ENCODE peak calls at places on chromosomes 5 and 9, in eight cellular contexts. P, T, B, N, Y, A, W and L are unnamed samples.

GRCh38 chr5:15499528-15500325 is at the start of gene FBXL7:
- DNase-seq in Y (peak), B (peak), W (no peak), P (peak), T (peak), N (no peak), A (peak), L (peak)

GRCh38 chr5:107624233-107624632 is 46.5 kb downstream of the EFNA5 start:
- DNase-seq in Y (no peak), B (no peak), T (no peak), W (no peak), A (no peak), N (no peak), P (no peak), L (no peak)

GRCh38 chr9:110520120-110520701 is 59.3 kb downstream of the SVEP1 start:
- DNase-seq in T (no peak), Y (no peak), A (peak), P (no peak), W (no peak), N (no peak), B (peak), L (no peak)

GRCh38 chr5:76177974-76178373 is 94.8 kb downstream of the SV2C start:
- DNase-seq in N (no peak), Y (no peak), W (no peak), A (no peak), B (no peak), P (no peak), T (no peak), L (no peak)

GRCh38 chr5:29169851-29170250 is 2023.6 kb upstream of the CDH6 start:
- DNase-seq in B (no peak), Y (no peak), P (no peak), N (no peak), A (no peak), W (no peak), T (no peak), L (no peak)

GRCh38 chr5:138632900-138633489 is 57.8 kb upstream of the HSPA9 start:
- DNase-seq in W (peak), A (peak), P (peak), Y (peak), T (no peak), B (peak), N (no peak), L (peak)

GRCh38 chr9:130522233-130522808 is 57.1 kb upstream of the FUBP3 start:
- DNase-seq in Y (peak), A (no peak), B (no peak), N (no peak), P (no peak), W (no peak), T (no peak), L (no peak)

GRCh38 chr9:17810728-17811634 is 232.1 kb downstream of the SH3GL2 start:
- DNase-seq in N (no peak), W (no peak), A (peak), P (peak), Y (peak), T (peak), B (peak), L (peak)

GRCh38 chr5:113354056-113354455 is 80.7 kb downstream of the TSSK1B start:
- DNase-seq in A (no peak), P (no peak), B (no peak), Y (no peak), W (no peak), N (no peak), T (no peak), L (no peak)

GRCh38 chr5:65611524-65611923 is 12.6 kb downstream of the TRIM23 start:
- DNase-seq in N (no peak), B (no peak), T (no peak), P (peak), A (no peak), W (no peak), Y (no peak), L (no peak)

GRCh38 chr5:44909009-44909408 is 100.3 kb downstream of the MRPS30 start:
- DNase-seq in Y (no peak), B (no peak), P (no peak), T (no peak), N (no peak), W (no peak), A (no peak), L (no peak)

GRCh38 chr9:76759726-76760125 is 4.5 kb upstream of the PCA3 start:
- DNase-seq in T (no peak), P (no peak), N (no peak), W (no peak), A (no peak), Y (no peak), B (no peak), L (no peak)

GRCh38 chr5:16909464-16909863 is 26.6 kb downstream of the MYO10 start:
- DNase-seq in T (no peak), N (no peak), P (peak), A (peak), Y (no peak), W (no peak), B (no peak), L (no peak)

GRCh38 chr9:33198163-33198562 is 31.0 kb upstream of the B4GALT1 start:
- DNase-seq in A (peak), Y (no peak), T (no peak), W (no peak), B (peak), N (no peak), P (no peak), L (no peak)

GRCh38 chr5:111670826-111671492 is 86.0 kb downstream of the NREP start:
- DNase-seq in W (no peak), A (no peak), T (no peak), N (no peak), B (no peak), P (no peak), Y (no peak), L (no peak)

GRCh38 chr5:18068851-18069250 is 434.6 kb downstream of the TAF11L14 start:
- DNase-seq in Y (no peak), B (no peak), W (no peak), P (no peak), A (no peak), T (no peak), N (no peak), L (no peak)

GRCh38 chr9:109779711-109780452 is at the start of gene PALM2AKAP2:
- DNase-seq in W (no peak), N (no peak), T (peak), Y (peak), P (peak), A (peak), B (peak), L (peak)

GRCh38 chr5:36442796-36443195 is 141.1 kb upstream of the RANBP3L start:
- DNase-seq in T (no peak), A (peak), W (no peak), N (no peak), B (peak), P (no peak), Y (no peak), L (no peak)

GRCh38 chr9:134660407-134660806 is 18.8 kb downstream of the COL5A1 start:
- DNase-seq in T (no peak), P (peak), N (no peak), W (no peak), Y (peak), B (peak), A (no peak), L (peak)
- TF ChIP-seq CTCF in T (peak), P (peak), N (no peak), W (peak), Y (peak), B (peak), A (peak), L (peak)

GRCh38 chr5:142000709-142001484 is 11.9 kb downstream of the GNPDA1 start:
- DNase-seq in W (no peak), T (no peak), B (peak), Y (peak), A (peak), N (no peak), P (peak), L (no peak)
- TF ChIP-seq CTCF in W (peak), T (no peak), B (peak), Y (peak), A (peak), N (no peak), P (peak), L (peak)

GRCh38 chr5:154972476-154973080 is 31.7 kb downstream of the MRPL22 start:
- DNase-seq in B (peak), T (peak), W (no peak), N (no peak), A (peak), P (peak), Y (peak), L (peak)
- TF ChIP-seq CTCF in B (peak), T (peak), W (peak), N (no peak), A (peak), P (peak), Y (peak), L (peak)

DNA sequence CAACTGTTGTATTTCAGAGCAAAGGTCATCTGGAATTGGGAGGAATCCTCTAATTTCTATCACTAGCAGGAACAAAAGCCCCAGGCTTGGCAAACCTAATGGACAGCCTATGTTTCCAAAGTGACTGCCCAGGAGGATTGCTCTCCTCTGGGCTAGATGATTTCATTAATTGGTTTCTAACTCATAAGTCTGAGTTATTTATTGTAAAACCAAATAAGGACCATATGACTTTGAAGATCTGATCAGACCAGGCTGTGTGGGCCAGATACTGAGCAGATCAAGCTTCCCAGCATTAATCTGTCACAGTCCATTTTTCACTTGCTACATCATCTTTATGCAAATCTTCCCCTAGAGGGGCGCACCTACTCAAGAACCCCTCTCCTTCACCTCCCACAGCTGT is 125.2 kb downstream of the PRDM6 start:
- DNase-seq in A (no peak), N (no peak), Y (no peak), B (no peak), P (no peak), W (no peak), T (no peak), L (no peak)
- TF ChIP-seq CTCF in A (no peak), N (no peak), Y (no peak), B (no peak), P (no peak), W (no peak), T (no peak), L (no peak)

GRCh38 chr9:137463194-137463930 is 4.2 kb upstream of the NSMF start:
- DNase-seq in N (no peak), W (no peak), Y (no peak), T (no peak), A (no peak), B (no peak), P (no peak), L (no peak)

GRCh38 chr9:137460363-137461315 is 1.5 kb upstream of the NSMF start:
- DNase-seq in N (no peak), T (no peak), B (no peak), A (no peak), Y (no peak), W (no peak), P (no peak), L (no peak)

GRCh38 chr9:137462396-137463193 is 3.5 kb upstream of the NSMF start:
- DNase-seq in B (no peak), T (no peak), A (no peak), W (no peak), N (no peak), Y (no peak), P (no peak), L (no peak)

GRCh38 chr9:137461316-137461662 is 2.2 kb upstream of the NSMF start:
- DNase-seq in T (no peak), W (no peak), P (no peak), B (no peak), N (no peak), A (no peak), Y (no peak), L (no peak)

DNA sequence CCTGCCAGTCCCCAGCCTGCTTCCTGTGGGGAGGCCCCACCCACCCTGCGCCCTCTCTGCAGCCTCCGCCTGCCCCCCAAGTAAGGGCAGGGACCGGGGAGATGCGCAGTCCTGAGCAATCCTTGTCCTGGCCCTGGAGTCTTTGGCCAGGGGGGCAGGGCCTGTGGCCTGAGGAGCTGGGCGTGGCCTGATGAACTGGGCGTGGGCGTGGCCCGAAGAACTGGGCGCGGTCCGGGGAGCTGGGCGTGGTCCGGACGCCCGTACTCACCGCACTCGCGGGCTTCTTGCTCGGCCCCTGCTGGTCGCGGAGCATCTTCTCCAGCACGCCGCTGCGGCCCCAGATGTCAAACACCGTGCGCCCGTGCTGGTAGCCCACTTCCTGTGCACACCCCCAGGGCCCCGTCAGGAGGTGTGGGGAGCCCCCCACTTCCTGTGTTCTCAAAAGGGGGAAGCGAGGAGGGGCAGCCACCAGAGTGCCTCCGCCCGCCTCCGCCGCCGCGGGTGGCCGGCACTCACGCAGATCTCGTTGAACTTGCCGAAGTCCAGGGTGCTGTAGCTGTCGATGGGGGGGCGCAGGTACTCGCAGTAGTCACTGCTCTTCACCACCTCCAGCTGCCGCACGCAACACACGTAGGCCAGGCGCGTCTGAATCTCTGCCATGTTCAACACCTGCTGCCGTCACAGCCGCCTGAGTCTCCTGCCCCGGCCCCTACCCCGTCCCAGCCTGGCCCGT is 2.7 kb upstream of the NSMF start:
- DNase-seq in N (peak), W (peak), Y (peak), A (peak), B (peak), T (peak), P (peak), L (peak)
- TF ChIP-seq CTCF in N (no peak), W (peak), Y (peak), A (no peak), B (no peak), T (no peak), P (no peak), L (no peak)

GRCh38 chr5:155144956-155145355 is 131.4 kb downstream of the KIF4B start:
- DNase-seq in Y (no peak), N (no peak), T (no peak), P (no peak), B (no peak), W (no peak), A (no peak), L (no peak)

GRCh38 chr5:155148694-155149093 is 135.1 kb downstream of the KIF4B start:
- DNase-seq in N (no peak), W (no peak), B (no peak), Y (no peak), T (no peak), A (no peak), P (no peak), L (no peak)

GRCh38 chr5:155150012-155150411 is 136.5 kb downstream of the KIF4B start:
- DNase-seq in Y (no peak), B (no peak), P (no peak), W (no peak), A (no peak), N (no peak), T (no peak), L (no peak)

GRCh38 chr5:155147222-155147621 is 133.7 kb downstream of the KIF4B start:
- DNase-seq in Y (no peak), P (no peak), W (no peak), T (no peak), N (no peak), A (peak), B (peak), L (no peak)
- TF ChIP-seq CTCF in Y (no peak), P (peak), W (peak), T (peak), N (no peak), A (no peak), B (peak), L (no peak)

DNA sequence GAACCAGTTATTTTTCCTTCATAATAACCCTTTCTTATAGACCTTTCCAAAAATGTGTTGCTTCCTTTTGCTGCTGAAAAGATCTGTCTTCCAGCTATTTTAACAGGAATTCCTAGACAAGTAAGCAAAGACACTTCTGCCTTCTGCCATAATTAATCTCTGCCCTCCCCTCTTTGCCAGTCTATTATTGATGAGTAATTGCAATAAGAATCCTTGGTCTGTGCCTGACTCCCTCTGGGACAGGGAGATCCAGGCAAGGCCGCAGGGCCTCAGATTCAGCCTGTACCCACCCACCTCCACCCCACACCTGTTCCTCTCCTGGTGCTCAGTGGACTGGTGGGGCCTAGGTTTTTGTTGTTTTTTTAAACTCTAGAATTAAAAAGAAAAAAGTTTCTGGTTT is 8.3 kb downstream of the FOXD1 start:
- DNase-seq in W (no peak), Y (no peak), N (no peak), B (no peak), P (no peak), A (no peak), T (no peak), L (no peak)
- TF ChIP-seq CTCF in W (no peak), Y (no peak), N (no peak), B (no peak), P (no peak), A (no peak), T (no peak), L (no peak)

GRCh38 chr9:96493757-96494156 is 43.8 kb downstream of the HABP4 start:
- DNase-seq in B (no peak), W (no peak), N (no peak), Y (no peak), T (no peak), P (no peak), A (no peak), L (no peak)

GRCh38 chr9:96491079-96491879 is 41.3 kb downstream of the HABP4 start:
- DNase-seq in P (no peak), Y (no peak), T (no peak), B (peak), N (no peak), W (no peak), A (peak), L (no peak)

GRCh38 chr9:96490534-96491078 is 40.6 kb downstream of the HABP4 start:
- DNase-seq in P (no peak), A (no peak), W (no peak), B (no peak), N (no peak), Y (no peak), T (no peak), L (no peak)

GRCh38 chr9:96492993-96493531 is 43.1 kb downstream of the HABP4 start:
- DNase-seq in P (no peak), B (no peak), T (no peak), A (no peak), N (no peak), Y (no peak), W (no peak), L (no peak)

DNA sequence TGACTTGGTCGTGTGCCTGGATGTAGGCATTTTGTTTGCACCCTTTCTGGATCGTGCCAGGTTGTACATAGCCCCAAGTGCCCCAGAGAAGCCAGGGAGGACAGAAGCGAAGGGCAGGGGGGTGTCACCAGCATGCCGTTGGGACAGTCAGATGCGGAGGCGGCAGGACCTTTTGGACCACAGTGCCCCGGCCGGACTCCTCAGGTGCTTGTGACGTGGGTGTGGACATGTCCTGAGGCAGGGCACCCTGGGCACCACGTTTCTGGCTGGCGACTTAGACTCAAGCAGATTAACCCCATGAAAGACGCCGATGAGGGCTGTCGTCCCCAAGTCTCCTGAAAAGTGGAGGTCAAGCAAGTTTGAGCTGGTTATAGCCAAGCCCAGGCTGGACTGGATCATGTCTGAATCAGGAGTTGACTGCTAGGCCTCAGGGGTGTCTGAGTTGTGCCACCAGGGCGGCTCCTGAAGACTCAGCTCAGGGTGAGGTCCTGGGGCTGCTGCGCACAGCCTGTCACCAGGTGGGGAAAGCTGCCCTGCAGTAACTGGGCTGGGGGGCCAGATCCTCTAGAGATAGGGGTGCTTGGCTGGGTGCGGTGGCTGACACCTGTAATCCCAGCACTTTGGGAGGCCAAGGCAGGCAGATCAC is 42.0 kb downstream of the HABP4 start:
- DNase-seq in N (no peak), W (no peak), A (no peak), T (no peak), Y (no peak), P (no peak), B (no peak), L (no peak)
- TF ChIP-seq CTCF in N (no peak), W (no peak), A (no peak), T (no peak), Y (no peak), P (no peak), B (no peak), L (no peak)

GRCh38 chr9:27534131-27534530 is 4.5 kb upstream of the MOB3B start:
- DNase-seq in W (no peak), N (no peak), T (no peak), Y (no peak), B (no peak), A (no peak), P (no peak), L (no peak)

GRCh38 chr9:27537027-27537435 is 7.4 kb upstream of the MOB3B start:
- DNase-seq in A (no peak), Y (no peak), N (no peak), B (no peak), T (no peak), P (no peak), W (no peak), L (no peak)

GRCh38 chr9:27535701-27536118 is 6.1 kb upstream of the MOB3B start:
- DNase-seq in N (no peak), W (no peak), Y (peak), A (no peak), P (peak), T (no peak), B (no peak), L (no peak)

GRCh38 chr9:27534658-27535209 is 5.1 kb upstream of the MOB3B start:
- DNase-seq in N (no peak), P (no peak), Y (no peak), A (no peak), T (no peak), W (no peak), B (no peak), L (no peak)

DNA sequence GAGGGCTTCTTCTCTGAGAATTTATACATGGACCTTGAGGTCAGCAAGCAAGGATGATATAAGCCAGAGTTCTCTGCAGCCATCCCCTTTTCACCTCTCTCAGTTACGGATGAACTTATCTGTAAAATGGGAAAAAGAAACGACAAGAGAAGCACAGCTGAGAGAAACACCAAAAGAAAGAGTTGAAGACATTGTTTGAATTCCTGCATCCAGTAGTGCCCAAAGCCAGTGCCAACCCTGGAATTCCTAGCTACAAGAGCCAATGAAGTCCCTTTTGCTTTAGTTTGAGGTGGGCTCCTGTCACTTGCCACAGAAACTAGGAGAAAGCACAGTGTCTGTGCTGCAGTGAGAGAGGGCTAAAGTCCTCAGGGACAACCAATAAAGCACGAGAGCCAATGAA is 6.6 kb upstream of the MOB3B start:
- DNase-seq in P (no peak), T (no peak), A (no peak), N (no peak), Y (no peak), W (no peak), B (no peak), L (no peak)
- TF ChIP-seq CTCF in P (no peak), T (no peak), A (no peak), N (no peak), Y (no peak), W (no peak), B (no peak), L (no peak)